ENCODE peak calls at places on chromosomes 4 and X, in four cellular contexts. One of them, this sample, is unnamed.

GRCh38 chr4:5812506-5813229 is 80.2 kb downstream of the CRMP1 start:
- DNase-seq in astrocyte: peak
- DNase-seq in MM.1S: peak
- DNase-seq in endothelial cell of umbilical vein: peak
- DNase-seq in this sample: peak

GRCh38 chrX:105221374-105221773 is 880 bp upstream of the TEX13A start:
- DNase-seq in MM.1S: no peak
- DNase-seq in endothelial cell of umbilical vein: no peak
- DNase-seq in astrocyte: no peak
- DNase-seq in this sample: no peak

GRCh38 chrX:22118161-22118830 is 86.2 kb downstream of the PHEX start:
- DNase-seq in endothelial cell of umbilical vein: no peak
- DNase-seq in MM.1S: no peak
- DNase-seq in astrocyte: no peak
- DNase-seq in this sample: peak

GRCh38 chr4:84966382-84967291 is at the start of gene WDFY3:
- DNase-seq in MM.1S: peak
- DNase-seq in astrocyte: peak
- DNase-seq in endothelial cell of umbilical vein: peak
- DNase-seq in this sample: peak

GRCh38 chr4:153038493-153039311 is 102.6 kb downstream of the FHDC1 start:
- DNase-seq in MM.1S: no peak
- DNase-seq in astrocyte: no peak
- DNase-seq in endothelial cell of umbilical vein: peak
- DNase-seq in this sample: no peak

GRCh38 chr4:159048166-159048886 is 54.6 kb upstream of the RAPGEF2 start:
- DNase-seq in endothelial cell of umbilical vein: peak
- DNase-seq in MM.1S: no peak
- DNase-seq in astrocyte: peak
- DNase-seq in this sample: peak

GRCh38 chrX:14029039-14029424 is 660 bp downstream of the GEMIN8 start:
- DNase-seq in MM.1S: peak
- DNase-seq in astrocyte: no peak
- DNase-seq in endothelial cell of umbilical vein: no peak
- DNase-seq in this sample: no peak

GRCh38 chr4:110586137-110586850 is 36.6 kb downstream of the PITX2 start:
- DNase-seq in MM.1S: peak
- DNase-seq in endothelial cell of umbilical vein: peak
- DNase-seq in astrocyte: peak
- DNase-seq in this sample: peak

GRCh38 chr4:147423229-147423628 is 57.7 kb upstream of the EDNRA start:
- DNase-seq in MM.1S: no peak
- DNase-seq in astrocyte: no peak
- DNase-seq in endothelial cell of umbilical vein: no peak
- DNase-seq in this sample: no peak

GRCh38 chr4:1207603-1208265 is 35.4 kb upstream of the SPON2 start:
- DNase-seq in MM.1S: no peak
- DNase-seq in astrocyte: peak
- DNase-seq in endothelial cell of umbilical vein: no peak
- DNase-seq in this sample: peak

GRCh38 chr4:31089815-31090214 is 369.6 kb downstream of the PCDH7 start:
- DNase-seq in MM.1S: peak
- DNase-seq in endothelial cell of umbilical vein: peak
- DNase-seq in astrocyte: peak
- DNase-seq in this sample: no peak

GRCh38 chr4:2902126-2902525 is 58.5 kb downstream of the ADD1 start:
- DNase-seq in astrocyte: no peak
- DNase-seq in MM.1S: no peak
- DNase-seq in endothelial cell of umbilical vein: peak
- DNase-seq in this sample: no peak

GRCh38 chr4:55447826-55448225 is 52.1 kb downstream of the TMEM165 start:
- DNase-seq in astrocyte: peak
- DNase-seq in MM.1S: no peak
- DNase-seq in endothelial cell of umbilical vein: peak
- DNase-seq in this sample: peak

GRCh38 chr4:4937926-4938325 is 78.5 kb downstream of the MSX1 start:
- DNase-seq in endothelial cell of umbilical vein: no peak
- DNase-seq in MM.1S: no peak
- DNase-seq in astrocyte: no peak
- DNase-seq in this sample: no peak

GRCh38 chrX:71106427-71106826 is at the start of gene CXorf65:
- DNase-seq in MM.1S: no peak
- DNase-seq in astrocyte: no peak
- DNase-seq in endothelial cell of umbilical vein: no peak
- DNase-seq in this sample: no peak

GRCh38 chr4:165541773-165542459 is 163.1 kb downstream of the CPE start:
- DNase-seq in endothelial cell of umbilical vein: no peak
- DNase-seq in MM.1S: no peak
- DNase-seq in astrocyte: no peak
- DNase-seq in this sample: no peak

GRCh38 chrX:18650662-18651061 is 21.2 kb downstream of the RS1 start:
- DNase-seq in astrocyte: no peak
- DNase-seq in endothelial cell of umbilical vein: no peak
- DNase-seq in MM.1S: no peak
- DNase-seq in this sample: no peak

GRCh38 chrX:24380273-24381036 is 20.0 kb downstream of the SUPT20HL1 start:
- DNase-seq in astrocyte: no peak
- DNase-seq in endothelial cell of umbilical vein: no peak
- DNase-seq in MM.1S: no peak
- DNase-seq in this sample: no peak

GRCh38 chrX:24377911-24378468 is 17.6 kb downstream of the SUPT20HL1 start:
- DNase-seq in endothelial cell of umbilical vein: no peak
- DNase-seq in astrocyte: no peak
- DNase-seq in MM.1S: no peak
- DNase-seq in this sample: no peak

GRCh38 chrX:24377195-24377594 is 16.8 kb downstream of the SUPT20HL1 start:
- DNase-seq in endothelial cell of umbilical vein: no peak
- DNase-seq in astrocyte: no peak
- DNase-seq in MM.1S: no peak
- DNase-seq in this sample: no peak

GRCh38 chrX:24376403-24376802 is 16.0 kb downstream of the SUPT20HL1 start:
- DNase-seq in MM.1S: no peak
- DNase-seq in astrocyte: no peak
- DNase-seq in endothelial cell of umbilical vein: no peak
- DNase-seq in this sample: no peak

DNA sequence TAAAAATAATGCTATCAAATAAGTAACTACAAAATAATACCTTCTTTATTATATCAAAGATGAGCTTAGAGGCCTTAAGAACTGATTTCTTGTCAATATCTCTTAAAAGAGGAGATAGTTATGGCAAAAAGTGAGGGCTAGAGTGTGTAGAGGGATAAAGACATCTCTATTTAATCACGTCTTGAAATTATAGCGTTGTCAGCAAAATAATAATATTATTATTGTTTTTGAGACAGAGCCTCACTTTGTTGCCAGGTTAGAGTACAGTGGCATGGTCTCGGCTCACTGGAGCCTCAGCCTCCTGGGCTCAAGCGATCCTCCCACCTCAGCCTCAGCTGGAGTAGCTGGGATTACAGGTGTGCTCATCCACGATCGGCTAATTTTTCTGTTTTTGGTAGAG is 18.3 kb downstream of the SUPT20HL1 start:
- DNase-seq in endothelial cell of umbilical vein: no peak
- DNase-seq in astrocyte: no peak
- DNase-seq in MM.1S: no peak
- DNase-seq in this sample: no peak
- TF ChIP-seq EZH2 in endothelial cell of umbilical vein: no peak
- TF ChIP-seq EZH2 in astrocyte: no peak
- TF ChIP-seq EZH2 in MM.1S: no peak
- TF ChIP-seq EZH2 in this sample: no peak

GRCh38 chr4:25481648-25482047 is 104.6 kb downstream of the ANAPC4 start:
- DNase-seq in astrocyte: no peak
- DNase-seq in endothelial cell of umbilical vein: no peak
- DNase-seq in MM.1S: no peak
- DNase-seq in this sample: no peak
- H2AFZ ChIP-seq in astrocyte: no peak
- H2AFZ ChIP-seq in endothelial cell of umbilical vein: no peak
- H2AFZ ChIP-seq in MM.1S: no peak
- H2AFZ ChIP-seq in this sample: no peak

GRCh38 chr4:182107931-182108330 is 135.3 kb upstream of the TENM3 start:
- DNase-seq in astrocyte: no peak
- DNase-seq in endothelial cell of umbilical vein: no peak
- DNase-seq in MM.1S: no peak
- DNase-seq in this sample: no peak
- TF ChIP-seq EZH2 in astrocyte: no peak
- TF ChIP-seq EZH2 in endothelial cell of umbilical vein: no peak
- TF ChIP-seq EZH2 in MM.1S: no peak
- TF ChIP-seq EZH2 in this sample: no peak

DNA sequence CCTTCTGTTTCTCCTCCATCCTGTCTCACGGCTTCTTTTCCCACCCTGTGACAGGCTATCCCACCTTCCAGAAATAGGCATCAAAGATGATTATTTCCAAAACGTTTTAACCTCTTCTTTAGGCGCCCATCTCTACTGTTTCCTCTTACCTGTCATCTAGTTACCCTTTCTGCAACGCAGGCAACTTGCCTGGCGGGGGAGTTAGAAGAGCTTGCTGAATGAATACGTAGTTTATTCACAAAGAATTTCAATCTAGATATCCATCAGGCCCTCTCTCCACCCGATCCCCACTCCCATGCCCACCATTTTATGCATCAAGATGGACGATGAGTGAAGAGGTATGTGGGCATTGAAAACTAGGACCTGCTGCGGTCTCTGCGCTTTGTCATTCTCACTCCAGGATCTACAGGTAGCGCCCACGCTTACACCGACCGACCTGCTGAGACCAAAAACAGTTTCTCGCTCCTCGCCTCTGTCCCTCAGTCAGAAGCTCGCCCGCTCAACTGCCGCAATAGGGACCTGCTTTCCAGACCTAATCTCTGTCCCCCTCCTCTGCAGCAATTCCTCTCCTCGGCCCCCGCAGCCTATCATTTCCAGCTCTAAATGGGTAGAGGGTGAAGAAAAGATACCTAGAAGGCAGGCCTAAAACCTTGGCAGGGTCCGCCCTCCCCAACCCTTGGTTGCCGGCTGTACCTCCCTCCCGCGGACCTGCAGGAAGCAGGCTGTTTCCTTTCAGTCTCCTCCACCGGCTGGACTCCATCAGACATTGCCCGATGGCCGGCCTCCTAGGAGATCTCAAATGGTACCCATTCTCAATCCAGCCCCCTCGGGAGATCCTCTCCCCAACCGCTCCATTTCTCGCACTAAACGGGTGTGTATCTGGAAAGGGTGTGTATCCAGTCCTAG is 624 bp downstream of the BEX5 start:
- DNase-seq in endothelial cell of umbilical vein: peak
- DNase-seq in astrocyte: no peak
- DNase-seq in MM.1S: peak
- DNase-seq in this sample: peak
- H2AFZ ChIP-seq in endothelial cell of umbilical vein: peak
- H2AFZ ChIP-seq in astrocyte: peak
- H2AFZ ChIP-seq in MM.1S: peak
- H2AFZ ChIP-seq in this sample: peak

DNA sequence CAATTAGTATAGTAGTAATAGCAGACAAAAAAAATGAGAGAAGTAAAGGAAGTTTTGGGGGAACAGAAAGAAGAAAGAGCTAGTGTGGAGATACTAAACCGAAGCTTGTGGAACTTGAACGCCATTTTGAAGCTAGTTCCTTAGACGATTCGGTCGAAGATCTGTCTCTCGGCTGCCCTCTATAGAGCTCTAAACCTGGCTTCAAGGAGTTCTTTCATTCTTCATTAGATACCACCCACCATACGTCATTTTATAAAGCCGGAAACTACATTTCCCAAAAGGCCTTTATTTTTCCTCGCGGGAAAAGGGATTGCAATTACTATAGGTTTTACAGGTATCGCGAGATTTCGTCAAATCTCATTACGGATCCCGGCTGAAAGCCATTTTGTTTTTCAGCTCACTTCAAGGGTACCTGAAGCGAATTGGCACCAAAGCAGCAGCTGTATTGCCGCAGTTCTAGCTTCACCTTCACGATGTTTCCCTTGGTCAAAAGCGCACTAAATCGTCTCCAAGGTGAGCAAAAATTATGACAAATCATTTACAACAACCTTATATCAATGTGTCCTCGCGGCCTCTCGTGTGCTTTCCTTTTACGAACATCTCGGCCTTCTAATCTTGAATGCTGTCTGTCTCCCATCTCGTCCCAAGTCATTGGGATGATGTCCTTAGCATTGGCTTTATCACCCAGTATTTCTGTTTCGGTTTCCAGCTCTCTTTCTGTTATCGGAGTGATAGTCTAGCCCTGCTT is at the start of gene COX7B:
- DNase-seq in MM.1S: peak
- DNase-seq in endothelial cell of umbilical vein: peak
- DNase-seq in astrocyte: peak
- DNase-seq in this sample: peak
- TF ChIP-seq EZH2 in MM.1S: no peak
- TF ChIP-seq EZH2 in endothelial cell of umbilical vein: no peak
- TF ChIP-seq EZH2 in astrocyte: no peak
- TF ChIP-seq EZH2 in this sample: no peak

DNA sequence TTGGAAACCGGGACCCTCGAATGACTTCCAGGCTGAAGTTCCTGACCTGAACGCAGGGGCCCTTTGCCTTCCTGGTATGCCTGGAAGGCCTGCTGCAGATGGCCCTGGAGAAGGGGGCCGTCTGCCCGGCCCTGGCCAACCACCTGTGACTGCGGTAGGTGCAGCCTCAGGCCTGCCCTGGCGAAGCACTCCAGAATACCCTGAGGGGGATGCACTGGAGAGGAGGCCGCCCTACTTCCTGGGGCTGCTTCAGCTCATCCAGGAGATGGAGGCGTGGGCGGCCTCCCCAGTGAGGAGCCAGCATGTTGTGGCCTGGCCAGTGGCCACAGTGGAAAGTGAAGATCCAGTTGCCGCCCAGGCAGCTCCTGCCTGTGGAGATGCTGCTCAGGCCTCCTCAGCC is 26.4 kb upstream of the PNMA3 start:
- DNase-seq in astrocyte: no peak
- DNase-seq in MM.1S: no peak
- DNase-seq in endothelial cell of umbilical vein: no peak
- DNase-seq in this sample: peak
- H2AFZ ChIP-seq in astrocyte: no peak
- H2AFZ ChIP-seq in MM.1S: no peak
- H2AFZ ChIP-seq in endothelial cell of umbilical vein: no peak
- H2AFZ ChIP-seq in this sample: no peak

GRCh38 chr4:24471623-24472510 is 112.5 kb downstream of the DHX15 start:
- DNase-seq in MM.1S: no peak
- DNase-seq in endothelial cell of umbilical vein: no peak
- DNase-seq in astrocyte: peak
- DNase-seq in this sample: peak
- TF ChIP-seq EZH2 in MM.1S: no peak
- TF ChIP-seq EZH2 in endothelial cell of umbilical vein: peak
- TF ChIP-seq EZH2 in astrocyte: no peak
- TF ChIP-seq EZH2 in this sample: no peak

This sample was measured in GM23248.